ENCODE peak calls at places on chromosomes 13 and 19, in nine cellular contexts. D is endothelial cell, J is dorsolateral prefrontal cortex, N is AG04449, Q is nephron progenitor cell, T is vagina, C is heart right ventricle, O is lower leg skin, Z is astrocyte. V is an unnamed sample.

GRCh38 chr19:46802152-46802551 is 13.8 kb upstream of the SLC1A5 start:
- DNase-seq in O (no peak), Z (no peak), T (no peak), C (no peak), N (no peak), D (no peak), J (no peak), Q (no peak), V (no peak)

GRCh38 chr19:48628486-48629296 is 8.5 kb downstream of the DBP start:
- DNase-seq in J (no peak), Z (no peak), O (no peak), N (no peak), C (no peak), Q (no peak), T (no peak), D (no peak), V (no peak)

GRCh38 chr19:53183146-53183545 is 10.0 kb downstream of the ZNF665 start:
- DNase-seq in J (no peak), O (no peak), C (no peak), D (no peak), Z (peak), N (no peak), T (no peak), Q (no peak), V (no peak)

GRCh38 chr19:49639401-49640112 is 386 bp downstream of the RRAS start:
- DNase-seq in O (no peak), J (no peak), T (no peak), Z (no peak), N (no peak), C (no peak), D (no peak), Q (no peak), V (peak)

GRCh38 chr19:11649941-11650340 is 52.7 kb downstream of the ZNF627 start:
- DNase-seq in T (no peak), Q (no peak), N (no peak), Z (no peak), J (no peak), O (no peak), D (no peak), C (no peak), V (no peak)

GRCh38 chr19:940591-941291 is 14.9 kb downstream of the ARID3A start:
- DNase-seq in C (peak), T (no peak), J (peak), N (no peak), Z (peak), D (no peak), O (peak), Q (no peak), V (no peak)

GRCh38 chr19:46685189-46685588 is 24.2 kb upstream of the DACT3 start:
- DNase-seq in C (no peak), D (no peak), N (no peak), Q (no peak), T (no peak), Z (no peak), J (no peak), O (no peak), V (no peak)

GRCh38 chr19:51027126-51027806 is 850 bp upstream of the KLK11 start:
- DNase-seq in N (no peak), C (no peak), D (no peak), T (no peak), O (no peak), J (no peak), Z (no peak), Q (no peak), V (no peak)

GRCh38 chr13:103952183-103952582 is 886.0 kb upstream of the SLC10A2 start:
- DNase-seq in D (no peak), Z (no peak), Q (no peak), N (no peak), T (no peak), J (no peak), O (no peak), C (no peak), V (no peak)

GRCh38 chr13:79385694-79386093 is 20.4 kb downstream of the RBM26 start:
- DNase-seq in N (no peak), O (no peak), Q (no peak), T (no peak), Z (no peak), C (no peak), D (no peak), J (no peak), V (no peak)

GRCh38 chr13:105363747-105364177 is 1171.7 kb downstream of the EFNB2 start:
- DNase-seq in Q (no peak), Z (no peak), O (no peak), N (no peak), D (no peak), C (no peak), J (no peak), T (no peak), V (no peak)

GRCh38 chr13:37616131-37616530 is 17.6 kb upstream of the POSTN start:
- DNase-seq in J (no peak), Z (peak), T (no peak), O (no peak), D (no peak), C (no peak), Q (no peak), N (no peak), V (no peak)

GRCh38 chr13:77820431-77821149 is 98.0 kb downstream of the EDNRB start:
- DNase-seq in Z (no peak), J (no peak), T (no peak), D (no peak), C (no peak), O (no peak), N (no peak), Q (no peak), V (no peak)

GRCh38 chr13:32316030-32316344 is 679 bp downstream of the BRCA2 start:
- DNase-seq in N (no peak), T (no peak), Q (no peak), Z (no peak), C (no peak), O (no peak), J (no peak), D (no peak), V (no peak)

GRCh38 chr19:40596608-40597328 is 4.4 kb upstream of the LTBP4 start:
- DNase-seq in Z (no peak), C (peak), O (peak), T (no peak), N (no peak), J (no peak), D (peak), Q (peak), V (no peak)

GRCh38 chr13:25752957-25753540 is 298.8 kb downstream of the SHISA2 start:
- DNase-seq in D (no peak), Q (no peak), C (peak), J (no peak), Z (peak), O (peak), N (no peak), T (no peak), V (no peak)

GRCh38 chr19:49468746-49469447 is 5.1 kb upstream of the FLT3LG start:
- DNase-seq in N (no peak), Q (peak), C (peak), D (no peak), J (no peak), T (peak), O (peak), Z (no peak), V (no peak)

GRCh38 chr13:113041821-113042335 is 63.7 kb upstream of the F7 start:
- DNase-seq in Q (no peak), D (no peak), T (no peak), N (no peak), C (peak), O (no peak), Z (no peak), J (no peak), V (no peak)

GRCh38 chr19:39307233-39307821 is 11.1 kb downstream of the IFNL1 start:
- DNase-seq in T (no peak), O (peak), N (no peak), J (no peak), Z (no peak), C (peak), Q (peak), D (no peak), V (no peak)

GRCh38 chr19:54389556-54389955 is 24.8 kb upstream of the LAIR1 start:
- DNase-seq in D (no peak), Z (no peak), O (no peak), N (no peak), C (no peak), J (no peak), Q (no peak), T (no peak), V (no peak)

GRCh38 chr13:41751277-41751676 is 209.6 kb downstream of the VWA8 start:
- DNase-seq in Z (peak), Q (no peak), N (peak), D (no peak), J (no peak), T (no peak), O (no peak), C (no peak), V (no peak)

GRCh38 chr13:18995259-18995873 is 186.3 kb downstream of the TUBA3C start:
- DNase-seq in Z (no peak), T (no peak), O (no peak), C (no peak), Q (no peak), J (no peak), N (no peak), D (no peak), V (no peak)

GRCh38 chr19:38293281-38293680 is 10.8 kb upstream of the C19orf33 start:
- DNase-seq in D (no peak), N (no peak), J (no peak), C (no peak), O (no peak), T (no peak), Q (no peak), Z (no peak), V (no peak)

GRCh38 chr13:59519776-59520175 is 644.0 kb downstream of the DIAPH3 start:
- DNase-seq in C (no peak), Q (no peak), T (no peak), Z (peak), D (no peak), O (no peak), N (peak), J (no peak), V (no peak)

GRCh38 chr13:98423417-98423816 is 153.5 kb downstream of the STK24 start:
- DNase-seq in D (no peak), C (no peak), J (no peak), T (no peak), Z (no peak), Q (no peak), O (peak), N (no peak), V (no peak)

GRCh38 chr13:75494491-75494890 is 12.5 kb upstream of the TBC1D4 start:
- DNase-seq in Q (no peak), C (no peak), N (no peak), J (no peak), Z (peak), O (no peak), T (no peak), D (no peak), V (no peak)

GRCh38 chr13:27583645-27584044 is 36.7 kb downstream of the LNX2 start:
- DNase-seq in T (no peak), C (no peak), J (no peak), O (no peak), Z (peak), N (no peak), Q (no peak), D (no peak), V (no peak)

GRCh38 chr19:45643024-45643926 is 4.1 kb upstream of the EML2 start:
- DNase-seq in O (peak), T (no peak), Z (peak), J (peak), D (peak), Q (peak), N (no peak), C (peak), V (no peak)

GRCh38 chr13:93727301-93728141 is 500.9 kb downstream of the GPC6 start:
- DNase-seq in J (no peak), N (no peak), Z (peak), O (no peak), D (no peak), T (no peak), C (no peak), Q (no peak), V (no peak)

GRCh38 chr19:498977-499623 is 2.8 kb downstream of the MADCAM1 start:
- DNase-seq in J (no peak), C (no peak), D (no peak), N (no peak), Q (no peak), T (no peak), O (no peak), Z (no peak), V (no peak)

GRCh38 chr13:51913421-51914136 is 51.8 kb downstream of the CCDC70 start:
- DNase-seq in T (no peak), Z (no peak), Q (no peak), J (no peak), O (peak), D (peak), C (no peak), N (no peak), V (no peak)
- TF ChIP-seq CTCF in T (no peak), Z (no peak), Q (no peak), J (peak), O (no peak), D (no peak), C (no peak), N (no peak), V (no peak)

GRCh38 chr13:40580566-40581276 is 85.7 kb downstream of the FOXO1 start:
- DNase-seq in Z (no peak), J (no peak), N (no peak), Q (no peak), C (no peak), O (no peak), T (no peak), D (no peak), V (no peak)

GRCh38 chr13:40578055-40578454 is 88.4 kb downstream of the FOXO1 start:
- DNase-seq in O (no peak), J (no peak), T (no peak), D (no peak), N (no peak), Z (no peak), Q (no peak), C (no peak), V (no peak)

GRCh38 chr13:40579535-40579934 is 86.9 kb downstream of the FOXO1 start:
- DNase-seq in C (no peak), D (no peak), T (no peak), Q (no peak), Z (no peak), N (no peak), O (no peak), J (no peak), V (no peak)

GRCh38 chr13:40572961-40573360 is 93.5 kb downstream of the FOXO1 start:
- DNase-seq in D (no peak), O (no peak), Z (no peak), Q (no peak), N (no peak), C (no peak), J (no peak), T (no peak), V (no peak)

GRCh38 chr13:40576369-40576768 is 90.1 kb downstream of the FOXO1 start:
- DNase-seq in C (no peak), T (no peak), Q (no peak), N (no peak), Z (no peak), J (no peak), O (no peak), D (no peak), V (no peak)
- TF ChIP-seq CTCF in C (no peak), T (no peak), Q (no peak), N (no peak), Z (no peak), J (no peak), O (no peak), D (no peak), V (no peak)

GRCh38 chr19:18895038-18895827 is 725 bp downstream of the CERS1 start:
- DNase-seq in N (no peak), D (peak), O (no peak), T (no peak), J (peak), Z (no peak), C (no peak), Q (peak), V (no peak)
- TF ChIP-seq CTCF in N (peak), D (peak), O (no peak), T (no peak), J (peak), Z (no peak), C (no peak), Q (peak), V (peak)

DNA sequence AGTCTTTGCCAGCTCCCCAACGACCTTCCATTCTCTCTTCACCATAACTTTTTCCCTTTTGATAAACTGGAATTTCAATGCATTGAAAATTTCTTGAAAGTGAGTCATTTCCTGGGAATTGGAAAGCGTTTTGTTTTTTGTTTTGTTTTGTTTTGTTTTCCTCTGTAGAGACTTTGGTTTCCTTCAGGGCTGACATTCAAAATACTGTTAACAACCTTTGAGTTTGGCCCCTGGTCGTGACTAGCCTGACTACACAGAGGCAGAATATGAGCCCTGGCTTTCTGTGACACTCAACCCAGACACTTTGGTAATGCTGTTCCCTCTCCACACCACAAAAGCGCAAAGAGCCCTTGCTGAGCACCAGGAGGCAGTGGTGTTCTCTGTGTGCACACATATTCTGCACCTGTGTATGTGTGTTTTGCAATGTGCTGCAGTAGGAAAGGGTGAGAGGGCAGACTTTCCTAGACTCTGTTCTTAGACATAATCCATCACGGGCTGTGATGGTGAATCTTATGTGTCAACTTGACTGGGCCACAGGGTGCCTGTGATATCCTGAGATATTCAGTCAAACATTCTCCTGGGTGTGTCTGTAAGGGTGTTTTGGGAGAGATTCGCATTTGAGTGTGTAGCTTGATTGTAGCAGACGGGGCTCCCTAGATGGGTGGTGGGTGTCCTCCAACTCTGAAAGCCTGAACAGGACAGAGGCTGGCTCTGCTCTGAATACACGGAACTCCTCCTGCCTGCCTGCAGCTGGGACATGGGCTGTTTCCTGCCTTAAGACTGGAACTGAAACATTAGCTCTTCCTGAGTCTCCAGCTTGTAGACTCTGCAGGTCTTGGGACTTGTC is 29.5 kb upstream of the ANKRD10 start:
- DNase-seq in Q (peak), J (no peak), N (no peak), C (no peak), O (peak), T (no peak), D (peak), Z (peak), V (no peak)
- TF ChIP-seq CTCF in Q (peak), J (no peak), N (peak), C (peak), O (no peak), T (peak), D (no peak), Z (peak), V (peak)

GRCh38 chr13:51221674-51222509 is at the start of gene FAM124A:
- DNase-seq in Q (peak), J (peak), O (peak), T (no peak), N (no peak), C (peak), D (peak), Z (no peak), V (no peak)
- TF ChIP-seq CTCF in Q (no peak), J (no peak), O (no peak), T (no peak), N (peak), C (peak), D (peak), Z (no peak), V (peak)

GRCh38 chr19:56671613-56671994 is at the start of gene ZNF835:
- DNase-seq in Q (no peak), J (peak), Z (no peak), N (no peak), D (no peak), C (peak), T (no peak), O (peak), V (no peak)
- TF ChIP-seq CTCF in Q (no peak), J (peak), Z (no peak), N (no peak), D (no peak), C (no peak), T (no peak), O (no peak), V (no peak)

DNA sequence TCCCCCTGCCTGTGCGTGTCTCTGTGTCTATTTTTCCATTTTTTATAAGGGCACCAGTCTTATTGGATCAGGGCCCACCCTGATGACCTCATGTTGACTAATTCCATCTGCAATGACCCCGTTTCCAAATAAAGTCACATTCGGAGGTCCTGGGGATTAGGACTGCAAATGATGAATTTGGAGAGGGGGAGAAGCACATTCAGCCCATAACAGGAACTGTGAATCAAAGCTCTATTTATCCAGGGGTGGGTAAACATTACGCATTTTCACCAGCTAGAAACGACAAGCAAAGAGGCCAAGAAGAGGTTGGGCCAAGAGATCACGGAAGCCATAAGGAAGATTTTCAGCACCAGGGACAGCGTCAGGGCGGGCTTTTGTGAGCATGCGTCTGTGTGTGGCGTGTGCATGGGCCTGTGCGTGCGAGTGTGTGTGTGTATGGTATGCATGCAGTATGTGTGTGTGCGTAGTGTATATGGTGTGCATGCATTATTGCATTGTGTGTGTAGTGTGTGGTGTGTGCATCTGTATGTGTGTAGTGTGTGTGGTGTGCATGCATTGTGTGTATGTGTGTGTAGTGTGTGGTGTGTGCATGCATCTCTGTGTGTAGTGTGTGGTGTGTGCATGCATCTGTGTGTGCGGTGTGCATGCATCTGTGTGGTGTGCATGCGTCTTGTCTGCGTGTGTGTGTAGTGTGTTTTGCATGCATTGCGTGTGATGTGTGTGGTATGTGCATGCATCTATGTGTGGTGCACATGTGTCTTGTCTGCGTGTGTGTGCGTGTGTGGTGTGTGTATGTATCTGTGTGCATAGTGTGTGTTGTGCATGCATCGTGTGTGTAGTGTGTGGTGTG is 19.6 kb downstream of the CELF5 start:
- DNase-seq in Z (peak), T (no peak), O (no peak), J (no peak), Q (peak), D (peak), N (no peak), C (peak), V (no peak)
- TF ChIP-seq CTCF in Z (no peak), T (no peak), O (no peak), J (no peak), Q (no peak), D (no peak), N (no peak), C (no peak), V (no peak)

DNA sequence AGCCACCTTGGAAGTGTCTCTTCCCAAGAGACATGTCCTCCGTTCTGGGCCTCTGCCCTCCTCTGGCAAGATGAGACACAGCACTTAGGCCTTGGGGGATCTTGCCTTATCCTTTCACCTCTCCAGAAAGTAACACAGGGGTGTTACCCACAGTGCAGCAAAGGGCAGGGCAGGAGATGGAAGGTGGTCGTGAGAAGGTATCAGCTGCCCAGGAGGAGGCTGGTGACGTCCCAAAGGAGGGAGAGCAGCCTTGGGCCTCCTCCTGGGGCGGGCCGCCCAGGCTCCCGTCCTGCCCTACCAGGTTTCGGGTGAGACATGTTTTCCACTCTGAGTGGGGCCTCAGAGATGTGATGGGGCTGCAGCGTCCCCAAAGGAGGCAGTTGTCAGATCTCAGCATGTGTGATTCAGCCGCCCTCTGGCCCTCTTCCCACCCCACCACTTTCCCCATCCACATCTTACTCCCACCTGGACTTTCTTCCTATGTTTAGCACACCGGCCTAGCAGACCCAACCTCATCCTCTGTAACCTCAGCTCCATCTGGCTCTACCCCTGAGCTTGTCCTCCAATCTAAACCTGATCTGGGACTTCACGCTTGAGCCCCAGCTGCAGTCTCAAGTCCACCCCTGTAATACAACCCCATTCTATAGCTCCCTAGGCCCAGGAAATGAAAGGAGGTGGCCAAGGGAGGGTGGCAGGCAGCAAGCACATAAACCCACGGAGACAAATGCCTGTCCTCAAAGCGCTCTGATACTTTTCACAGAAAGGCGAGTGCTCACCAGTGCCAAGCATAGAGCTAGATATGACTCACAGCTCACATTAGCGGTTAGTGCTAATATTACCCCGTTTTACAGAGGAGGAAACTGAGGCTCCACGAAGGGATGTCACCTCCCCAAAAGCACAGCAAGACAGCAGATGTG is 9.3 kb downstream of the POU2F2 start:
- DNase-seq in N (no peak), Q (no peak), Z (no peak), O (no peak), J (no peak), T (no peak), D (no peak), C (no peak), V (no peak)
- TF ChIP-seq CTCF in N (no peak), Q (no peak), Z (no peak), O (no peak), J (no peak), T (no peak), D (no peak), C (no peak), V (no peak)